ENCODE peak calls at places on chromosomes 13 and 19, in seven cellular contexts. I is transverse colon, C is cardiac fibroblast, Z is heart right ventricle, W is BE2C, F is GM12865, B is stomach. J is an unnamed sample.
A peak's percentile ranks its signal among the peaks of the same experiment; 100 is the strongest.

GRCh38 chr19:45098521-45099464 is 5.8 kb downstream of the PPP1R37 start:
- DNase-seq in B (peak; percentile 79), C (peak; percentile 47), Z (peak; percentile 34), I (no peak), W (peak; percentile 58), F (no peak), J (no peak)

GRCh38 chr13:45370922-45371406 is 30.0 kb upstream of the TPT1 start:
- DNase-seq in C (peak; percentile 74), I (peak; percentile 71), W (peak; percentile 73), Z (peak; percentile 77), F (peak; percentile 30), B (peak; percentile 71), J (peak; percentile 39)

GRCh38 chr13:102911336-102911735 is 65.5 kb downstream of the ERCC5 start:
- DNase-seq in W (no peak), Z (no peak), C (no peak), F (no peak), B (no peak), I (no peak), J (no peak)

GRCh38 chr19:46391296-46392251 is 21.8 kb downstream of the CCDC8 start:
- DNase-seq in W (no peak), Z (no peak), B (no peak), I (no peak), C (no peak), F (no peak), J (no peak)

GRCh38 chr19:29687244-29687896 is 22.1 kb downstream of the PLEKHF1 start:
- DNase-seq in W (no peak), B (no peak), I (no peak), C (peak; percentile 97), F (no peak), Z (no peak), J (peak; percentile 61)

GRCh38 chr19:4376991-4377781 is 23.2 kb downstream of the SH3GL1 start:
- DNase-seq in F (no peak), C (no peak), I (no peak), B (peak; percentile 72), W (no peak), Z (no peak), J (no peak)

GRCh38 chr13:36341718-36342117 is 4.5 kb downstream of the SPART start:
- DNase-seq in Z (no peak), F (no peak), W (no peak), C (peak; percentile 39), B (no peak), I (no peak), J (peak; percentile 30)

GRCh38 chr19:42407085-42407815 is 17.2 kb upstream of the CNFN start:
- DNase-seq in B (no peak), C (no peak), Z (no peak), F (no peak), W (no peak), I (no peak), J (no peak)

GRCh38 chr19:51783373-51783772 is 11.6 kb upstream of the FPR3 start:
- DNase-seq in C (peak; percentile 63), F (peak; percentile 1), I (no peak), Z (no peak), B (no peak), W (no peak), J (peak; percentile 84)

GRCh38 chr19:29239220-29239776 is 26.3 kb upstream of the UQCRFS1 start:
- DNase-seq in I (no peak), Z (no peak), W (no peak), C (no peak), B (no peak), F (peak; percentile 21), J (no peak)

GRCh38 chr19:38679839-38680238 is 32.4 kb downstream of the ACTN4 start:
- DNase-seq in C (peak; percentile 51), F (no peak), Z (no peak), W (no peak), I (no peak), B (no peak), J (peak; percentile 46)

GRCh38 chr19:45952691-45953505 is 20.8 kb downstream of the NOVA2 start:
- DNase-seq in I (peak; percentile 24), C (peak; percentile 62), W (no peak), F (peak; percentile 74), Z (peak; percentile 62), B (peak; percentile 35), J (peak; percentile 83)

GRCh38 chr19:1590641-1591397 is 1.8 kb downstream of the MBD3 start:
- DNase-seq in W (peak; percentile 68), C (peak; percentile 25), Z (no peak), B (no peak), I (peak; percentile 32), F (peak; percentile 67), J (peak; percentile 58)

GRCh38 chr13:109479991-109480696 is 306.2 kb downstream of the IRS2 start:
- DNase-seq in B (peak; percentile 45), Z (no peak), F (no peak), C (peak; percentile 74), I (no peak), W (no peak), J (no peak)

GRCh38 chr19:29875931-29876330 is 64.1 kb downstream of the CCNE1 start:
- DNase-seq in F (no peak), W (no peak), Z (no peak), I (no peak), C (no peak), B (no peak), J (no peak)

GRCh38 chr19:45767881-45768643 is 990 bp downstream of the SIX5 start:
- DNase-seq in B (peak; percentile 70), C (peak; percentile 76), I (peak; percentile 70), F (peak; percentile 79), W (no peak), Z (peak; percentile 72), J (peak; percentile 74)

GRCh38 chr13:46170268-46170667 is 11.7 kb downstream of the LCP1 start:
- DNase-seq in F (no peak), I (no peak), B (peak; percentile 44), C (no peak), Z (no peak), W (no peak), J (peak; percentile 32)

GRCh38 chr19:41226874-41227390 is 7.9 kb downstream of the AXL start:
- DNase-seq in W (no peak), F (no peak), Z (no peak), C (no peak), I (no peak), B (no peak), J (no peak)
- H3K4me3 ChIP-seq in W (peak overlapping the region; percentile 62), F (no peak overlapping the region), Z (peak overlapping the region; percentile 27), C (peak overlapping the region; percentile 45), I (peak overlapping the region; percentile 22), B (peak overlapping the region; percentile 53), J (peak overlapping the region; percentile 57)

GRCh38 chr19:11359421-11359820 is 4.2 kb downstream of the PLPPR2 start:
- DNase-seq in C (no peak), I (no peak), B (no peak), F (no peak), W (no peak), Z (no peak), J (no peak)

GRCh38 chr19:11363881-11364280 is 8.6 kb downstream of the PLPPR2 start:
- DNase-seq in F (no peak), W (no peak), C (no peak), Z (no peak), I (no peak), B (no peak), J (no peak)

GRCh38 chr19:11364296-11364904 is 9.2 kb downstream of the PLPPR2 start:
- DNase-seq in Z (no peak), W (no peak), B (no peak), F (no peak), C (no peak), I (no peak), J (no peak)

GRCh38 chr19:11361771-11362731 is 6.8 kb downstream of the PLPPR2 start:
- DNase-seq in B (no peak), C (no peak), Z (no peak), W (no peak), F (no peak), I (no peak), J (no peak)

DNA sequence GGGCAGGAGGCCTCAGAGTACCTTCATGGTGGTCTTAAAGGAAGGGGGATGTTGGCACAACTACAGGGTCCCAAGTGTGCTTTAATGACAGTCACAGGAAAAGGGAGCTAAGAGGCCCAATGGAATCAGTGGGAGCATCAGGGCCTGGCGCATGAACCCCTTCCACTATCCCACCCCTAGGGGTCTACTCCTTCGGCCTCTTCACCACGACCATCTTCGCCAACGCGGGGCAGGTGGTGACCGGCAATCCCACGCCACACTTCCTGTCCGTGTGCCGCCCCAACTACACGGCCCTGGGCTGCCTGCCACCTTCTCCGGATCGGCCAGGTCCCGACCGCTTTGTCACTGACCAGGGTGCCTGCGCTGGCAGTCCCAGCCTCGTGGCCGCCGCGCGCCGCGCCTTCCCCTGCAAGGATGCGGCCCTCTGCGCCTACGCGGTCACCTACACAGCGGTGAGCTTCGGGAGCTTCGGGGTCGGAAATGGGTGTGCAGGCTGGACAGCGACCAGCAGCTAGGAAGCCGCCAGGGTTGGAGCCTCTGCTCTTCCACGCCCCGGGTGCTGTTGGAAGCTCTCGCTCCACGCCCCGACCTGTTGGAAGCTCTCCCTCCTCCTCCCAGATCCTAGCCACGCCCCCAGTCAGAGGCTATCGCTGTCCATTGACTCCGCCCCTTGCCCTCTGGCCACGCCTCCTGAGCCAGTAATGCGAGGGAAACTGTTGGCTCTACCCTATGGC is 6.0 kb downstream of the PLPPR2 start:
- DNase-seq in I (peak; percentile 92), F (no peak), Z (peak; percentile 52), C (no peak), B (peak; percentile 93), W (peak; percentile 63), J (no peak)
- TF ChIP-seq CTCF in I (no peak), F (no peak), Z (no peak), C (no peak), B (no peak), W (no peak), J (no peak)

GRCh38 chr13:52765991-52766390 is 26.4 kb upstream of the CNMD start:
- DNase-seq in I (no peak), F (no peak), Z (no peak), C (no peak), B (no peak), W (no peak), J (no peak)

GRCh38 chr13:52767949-52768516 is 28.4 kb upstream of the CNMD start:
- DNase-seq in B (no peak), Z (no peak), W (no peak), F (no peak), C (no peak), I (no peak), J (no peak)
- H3K4me3 ChIP-seq in B (no peak overlapping the region), Z (no peak overlapping the region), W (no peak overlapping the region), F (no peak overlapping the region), C (no peak overlapping the region), I (no peak overlapping the region), J (no peak overlapping the region)

DNA sequence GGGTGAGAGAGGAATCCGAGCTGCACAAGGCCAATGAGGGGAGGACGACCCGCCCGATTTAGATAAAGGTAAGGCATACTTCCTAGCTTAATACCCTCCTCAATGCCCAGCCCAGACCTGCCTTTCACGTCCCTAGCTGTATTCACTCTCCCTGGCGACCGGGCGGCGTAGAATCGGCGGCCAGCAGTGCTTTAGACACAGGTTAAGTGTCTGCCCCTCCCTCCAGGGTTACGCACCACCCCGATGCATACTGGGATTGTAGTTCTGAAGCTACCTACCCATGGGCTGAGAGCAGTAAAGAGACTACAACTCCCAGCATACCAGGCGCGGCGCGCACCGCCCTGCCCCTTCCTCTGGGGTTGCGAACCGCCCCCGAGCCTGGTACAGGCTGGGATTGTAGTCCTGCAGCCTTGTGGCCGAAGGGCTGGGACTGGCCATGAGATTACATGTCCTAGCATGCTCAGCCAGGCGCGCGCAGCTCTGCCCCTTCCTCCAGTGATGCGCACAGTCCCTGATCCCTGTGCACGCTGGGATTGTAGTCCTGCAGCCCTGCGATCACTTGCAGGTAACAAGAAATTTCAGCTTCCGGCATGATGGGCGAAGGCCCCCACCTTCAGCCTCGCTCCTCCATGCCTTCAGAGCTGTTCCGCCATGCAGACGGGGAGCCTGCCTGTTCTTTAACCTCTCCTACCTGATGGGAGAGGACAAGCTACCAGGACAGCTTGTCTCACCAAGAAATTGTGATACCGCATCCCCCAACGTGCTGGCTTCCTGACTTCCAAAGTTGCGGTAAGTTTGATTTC is 43.5 kb upstream of the ZNF14 start:
- DNase-seq in C (peak; percentile 98), I (peak; percentile 98), Z (peak; percentile 96), F (peak; percentile 98), B (peak; percentile 98), W (peak; percentile 97), J (peak; percentile 97)
- TF ChIP-seq CTCF in C (no peak), I (no peak), Z (peak; percentile 12), F (no peak), B (no peak), W (no peak), J (no peak)